ENCODE peak calls at places on chromosome 22, in six cellular contexts. U is thoracic aorta, T is H1, D is mammary epithelial cell, S is A549, I is ovary. Z is an unnamed sample.

GRCh38 chr22:25745341-25746011 is 3.5 kb downstream of the MYO18B start:
- DNase-seq in S (peak), D (peak), U (no peak), T (no peak), I (no peak), Z (no peak)

GRCh38 chr22:37896181-37896592 is 9.9 kb upstream of the MICALL1 start:
- DNase-seq in D (peak), I (no peak), S (no peak), T (no peak), U (no peak), Z (no peak)

GRCh38 chr22:49238181-49239141 is 589.2 kb downstream of the BRD1 start:
- DNase-seq in T (peak), U (no peak), I (no peak), D (no peak), S (no peak), Z (no peak)

GRCh38 chr22:49091917-49092545 is 735.6 kb downstream of the BRD1 start:
- DNase-seq in D (no peak), S (no peak), T (no peak), I (no peak), U (no peak), Z (no peak)

GRCh38 chr22:32661296-32661695 is 140.2 kb upstream of the TIMP3 start:
- DNase-seq in D (peak), S (no peak), T (no peak), I (no peak), U (no peak), Z (peak)

GRCh38 chr22:42820075-42820763 is 36.9 kb downstream of the ARFGAP3 start:
- DNase-seq in U (no peak), I (no peak), S (no peak), T (no peak), D (peak), Z (peak)

GRCh38 chr22:30234786-30235470 is 11.6 kb downstream of the LIF start:
- DNase-seq in I (no peak), D (no peak), T (no peak), S (no peak), U (no peak), Z (peak)

GRCh38 chr22:41057076-41057475 is 35.3 kb upstream of the EP300 start:
- DNase-seq in T (no peak), D (no peak), I (no peak), S (no peak), U (no peak), Z (no peak)

GRCh38 chr22:41943661-41944209 is 3.2 kb downstream of the CENPM start:
- DNase-seq in D (no peak), U (no peak), S (no peak), I (no peak), T (no peak), Z (no peak)

GRCh38 chr22:36227806-36228205 is 11.5 kb downstream of the APOL2 start:
- DNase-seq in T (no peak), U (no peak), S (no peak), I (no peak), D (no peak), Z (no peak)

GRCh38 chr22:40183029-40183581 is 5.4 kb downstream of the TNRC6B start:
- DNase-seq in I (no peak), S (no peak), U (no peak), D (peak), T (no peak), Z (no peak)

GRCh38 chr22:28034145-28034759 is 115.2 kb upstream of the PITPNB start:
- DNase-seq in I (no peak), S (no peak), T (no peak), D (no peak), U (no peak), Z (no peak)

GRCh38 chr22:27247691-27248434 is 553.7 kb downstream of the MN1 start:
- DNase-seq in D (no peak), U (no peak), I (peak), T (no peak), S (no peak), Z (no peak)

GRCh38 chr22:22746061-22746962 is 101.9 kb downstream of the GGTLC2 start:
- DNase-seq in U (no peak), D (no peak), S (no peak), T (no peak), I (no peak), Z (no peak)

GRCh38 chr22:22062306-22062793 is 79.8 kb upstream of the TOP3B start:
- DNase-seq in U (no peak), S (no peak), I (no peak), T (no peak), D (no peak), Z (no peak)

GRCh38 chr22:38317995-38318715 is 922 bp upstream of the CSNK1E start:
- DNase-seq in S (peak), I (peak), U (peak), T (no peak), D (peak), Z (peak)

GRCh38 chr22:33515733-33516297 is 404.5 kb downstream of the LARGE1 start:
- DNase-seq in U (no peak), T (no peak), D (no peak), I (peak), S (no peak), Z (no peak)

GRCh38 chr22:40627612-40628011 is 8.9 kb downstream of the MRTFA start:
- DNase-seq in I (no peak), T (no peak), D (peak), S (no peak), U (no peak), Z (no peak)

GRCh38 chr22:40728731-40729189 is 49.5 kb downstream of the MCHR1 start:
- DNase-seq in D (peak), I (no peak), T (no peak), S (no peak), U (no peak), Z (no peak)

GRCh38 chr22:37229012-37229804 is 14.9 kb downstream of the RAC2 start:
- DNase-seq in I (no peak), U (no peak), T (no peak), S (peak), D (peak), Z (peak)

GRCh38 chr22:22951035-22951434 is 63.4 kb downstream of the IGLL5 start:
- DNase-seq in T (no peak), D (no peak), S (no peak), I (no peak), U (no peak), Z (no peak)

GRCh38 chr22:19859861-19860510 is 5.3 kb upstream of the GNB1L start:
- DNase-seq in D (no peak), U (no peak), T (no peak), I (no peak), S (no peak), Z (no peak)
- H3K27ac ChIP-seq in D (no peak), U (no peak), T (no peak), I (no peak), S (no peak), Z (no peak)

GRCh38 chr22:35155403-35156025 is 89.6 kb downstream of the ISX start:
- DNase-seq in D (no peak), S (no peak), T (no peak), U (no peak), I (no peak), Z (no peak)
- TF ChIP-seq CTCF in D (no peak), S (no peak), T (peak), U (no peak), I (no peak), Z (no peak)

DNA sequence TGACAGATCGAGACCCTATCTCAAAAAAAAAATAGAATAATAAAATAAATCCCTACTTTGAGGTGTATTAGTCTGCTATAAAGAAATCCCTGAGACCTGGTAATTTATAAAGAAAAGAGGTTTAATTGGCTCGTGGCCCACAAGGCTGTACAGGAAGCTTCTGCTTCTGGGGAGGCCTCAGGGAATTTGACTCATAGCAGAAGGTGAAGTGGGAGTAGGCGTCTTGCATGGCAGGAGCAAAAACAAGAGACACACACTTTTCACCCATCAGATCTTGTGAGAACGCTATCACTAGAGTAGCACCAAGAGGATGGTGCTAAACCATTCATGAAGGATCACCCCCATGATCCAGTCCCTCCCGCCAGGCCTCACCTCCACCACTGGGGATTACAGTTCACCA is 29.2 kb downstream of the CDPF1 start:
- DNase-seq in I (no peak), D (no peak), U (no peak), S (no peak), T (no peak), Z (no peak)
- H3K27ac ChIP-seq in I (no peak), D (no peak), U (no peak), S (no peak), T (no peak), Z (no peak)

DNA sequence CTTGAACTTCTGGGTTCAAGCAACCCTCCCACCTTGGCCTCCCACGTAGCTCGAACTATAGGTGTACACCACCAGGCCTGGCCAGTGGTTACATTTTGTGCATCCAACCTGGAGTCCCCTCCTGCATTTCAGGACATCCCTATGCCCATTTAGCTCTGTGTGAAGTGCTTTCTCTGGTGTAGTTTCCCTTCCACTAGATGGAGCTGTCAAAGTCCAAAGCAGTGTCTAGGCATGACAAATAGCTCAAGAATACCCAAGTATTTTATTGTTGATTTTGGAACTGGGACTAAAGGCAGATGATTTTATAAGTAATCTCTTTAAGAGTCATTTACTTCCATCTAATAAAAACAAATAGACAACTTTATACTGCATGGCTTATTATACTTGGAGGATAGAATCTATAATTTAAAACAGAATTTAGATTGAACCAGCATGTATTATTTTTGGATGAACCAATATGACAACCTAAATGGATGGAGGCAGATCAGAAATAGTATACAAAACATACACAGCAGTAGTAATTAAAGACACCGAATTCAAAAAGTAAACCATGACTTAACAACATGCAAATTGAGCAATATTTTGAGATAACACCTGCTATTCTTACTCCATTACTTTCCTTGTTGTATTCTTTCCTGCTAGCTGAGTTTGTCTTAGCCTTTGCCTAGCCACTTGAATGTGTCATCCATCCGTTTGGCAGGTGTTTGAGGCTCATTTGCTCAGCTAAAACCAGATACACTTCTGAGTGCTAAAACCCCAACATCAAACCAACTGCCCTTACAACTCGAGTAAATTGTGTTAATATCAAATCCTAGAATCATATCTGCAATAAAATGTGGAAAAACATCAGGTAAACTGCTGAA is 37.7 kb downstream of the EIF4ENIF1 start:
- DNase-seq in S (peak), U (no peak), D (peak), T (no peak), I (no peak), Z (peak)
- TF ChIP-seq CTCF in S (peak), U (no peak), D (peak), T (peak), I (no peak), Z (peak)